ENCODE peak calls at places on chromosomes 3 and 15, in six cellular contexts. Q, W, D, X, O and R are unnamed samples.

GRCh38 chr15:37794947-37795346 is 139.5 kb upstream of the TMCO5A start:
- DNase-seq in Q (no peak), W (no peak), D (no peak), X (no peak), O (no peak), R (no peak)

GRCh38 chr3:72244396-72244795 is 459.4 kb upstream of the PROK2 start:
- DNase-seq in Q (no peak), W (no peak), D (no peak), X (no peak), O (no peak), R (no peak)

GRCh38 chr3:126340943-126341754 is 16.1 kb downstream of the KLF15 start:
- DNase-seq in Q (no peak), W (no peak), D (no peak), X (no peak), O (no peak), R (no peak)

GRCh38 chr15:42018306-42019224 is 2.3 kb downstream of the PLA2G4E start:
- DNase-seq in Q (no peak), W (no peak), D (no peak), X (no peak), O (no peak), R (no peak)

GRCh38 chr3:13161021-13161759 is 88.0 kb upstream of the IQSEC1 start:
- DNase-seq in Q (no peak), W (no peak), D (no peak), X (no peak), O (no peak), R (peak; percentile 20)

GRCh38 chr3:34676431-34676830 is 878.0 kb downstream of the PDCD6IP start:
- DNase-seq in Q (no peak), W (no peak), D (no peak), X (no peak), O (no peak), R (peak; percentile 80)

GRCh38 chr3:73503781-73504180 is 121.0 kb downstream of the PDZRN3 start:
- DNase-seq in Q (no peak), W (no peak), D (no peak), X (no peak), O (peak; percentile 58), R (no peak)

GRCh38 chr15:70424937-70425411 is 327.3 kb upstream of the TLE3 start:
- DNase-seq in Q (peak; percentile 58), W (peak; percentile 100), D (no peak), X (no peak), O (no peak), R (no peak)

GRCh38 chr3:152910966-152911365 is 76.0 kb downstream of the P2RY1 start:
- DNase-seq in Q (no peak), W (no peak), D (no peak), X (no peak), O (no peak), R (no peak)

GRCh38 chr15:22257047-22257667 is 176.8 kb downstream of the OR4M2 start:
- DNase-seq in Q (no peak), W (no peak), D (no peak), X (no peak), O (no peak), R (peak; percentile 11)

GRCh38 chr15:95131071-95131683 is 899.8 kb downstream of the MCTP2 start:
- DNase-seq in Q (no peak), W (no peak), D (no peak), X (peak; percentile 78), O (no peak), R (no peak)